ENCODE peak calls at places on chromosomes 1 and 21, in ten cellular contexts. O is stimulated activated CD4-positive, alpha-beta T cell treated with anti-CD3 and anti-CD28 coated beads, Interleukin-15, amount 100 ng/mL, for 1 hour; J is lung; E is neuronal stem cell; V is MM.1S; B is pulmonary artery endothelial cell; R is ACHN; L is globus pallidus; G is neural progenitor cell; M is stimulated activated CD8-positive, alpha-beta memory T cell treated with anti-CD3 and anti-CD28 coated beads, Interleukin-15, amount 100 ng/mL, for 1 hour. D is an unnamed sample.
A peak's percentile ranks its signal among the peaks of the same experiment; 100 is the strongest.

GRCh38 chr1:117162806-117163205 is 41.3 kb upstream of the TRIM45 start:
- DNase-seq in V (no peak), E (no peak), M (no peak), L (no peak), O (no peak), R (no peak), B (no peak), J (no peak), G (no peak), D (no peak)

GRCh38 chr1:153945795-153946621 is 510 bp downstream of the DENND4B start:
- DNase-seq in M (peak; percentile 47), R (peak; percentile 68), B (no peak), E (no peak), J (peak; percentile 86), V (peak; percentile 94), G (peak; percentile 57), L (peak; percentile 84), O (peak; percentile 47), D (peak; percentile 65)

GRCh38 chr1:52032785-52033131 is 852 bp downstream of the KTI12 start:
- DNase-seq in E (no peak), B (no peak), M (no peak), O (no peak), V (peak; percentile 49), J (peak; percentile 31), L (peak; percentile 7), R (peak; percentile 65), G (no peak), D (peak; percentile 24)

GRCh38 chr1:173871500-173871899 is 3.3 kb downstream of the ZBTB37 start:
- DNase-seq in J (no peak), G (no peak), R (no peak), L (no peak), B (no peak), O (no peak), V (no peak), M (no peak), E (no peak), D (no peak)

GRCh38 chr1:204027446-204027845 is 45.5 kb upstream of the SOX13 start:
- DNase-seq in L (no peak), J (no peak), V (no peak), O (no peak), M (no peak), B (no peak), G (no peak), E (no peak), R (no peak), D (no peak)

GRCh38 chr1:171267391-171267790 is 19.1 kb downstream of the FMO1 start:
- DNase-seq in L (no peak), E (no peak), O (no peak), V (no peak), M (no peak), R (no peak), B (no peak), J (no peak), G (no peak), D (no peak)

GRCh38 chr1:201254625-201255469 is 28.5 kb upstream of the PKP1 start:
- DNase-seq in R (peak; percentile 54), E (peak; percentile 73), J (peak; percentile 62), G (peak; percentile 70), B (no peak), M (peak; percentile 42), L (peak; percentile 15), O (peak; percentile 28), V (peak; percentile 57), D (peak; percentile 71)

GRCh38 chr1:244367399-244368114 is 84.2 kb downstream of the ADSS2 start:
- DNase-seq in M (no peak), J (no peak), V (no peak), L (no peak), E (no peak), O (no peak), G (no peak), R (no peak), B (no peak), D (no peak)

GRCh38 chr1:167472729-167473529 is 45.4 kb downstream of the CD247 start:
- DNase-seq in L (no peak), R (no peak), E (no peak), J (no peak), G (no peak), O (no peak), V (no peak), M (no peak), B (no peak), D (no peak)

GRCh38 chr1:22189619-22190018 is 46.7 kb upstream of the WNT4 start:
- DNase-seq in V (no peak), M (no peak), O (no peak), J (no peak), E (no peak), R (no peak), B (no peak), G (no peak), L (no peak), D (no peak)

GRCh38 chr21:39951183-39952101 is 84.2 kb downstream of the PCP4 start:
- DNase-seq in O (no peak), R (no peak), E (no peak), J (no peak), L (no peak), G (peak; percentile 9), B (no peak), M (no peak), V (no peak), D (no peak)

GRCh38 chr1:182700351-182700709 is 15.9 kb upstream of the RGS8 start:
- DNase-seq in L (no peak), V (no peak), B (no peak), O (no peak), M (no peak), E (no peak), R (no peak), G (no peak), J (no peak), D (no peak)

GRCh38 chr1:9530320-9530719 is 8.9 kb upstream of the SLC25A33 start:
- DNase-seq in M (no peak), R (no peak), J (no peak), L (no peak), E (no peak), V (no peak), O (no peak), B (no peak), G (no peak), D (no peak)

GRCh38 chr1:90707363-90707710 is 9.8 kb downstream of the BARHL2 start:
- DNase-seq in B (no peak), R (peak; percentile 50), M (no peak), O (no peak), V (no peak), G (peak; percentile 91), J (peak; percentile 60), E (no peak), L (no peak), D (no peak)

GRCh38 chr1:81192647-81193642 is 607.8 kb upstream of the ADGRL2 start:
- DNase-seq in B (no peak), O (no peak), J (no peak), V (peak; percentile 18), E (no peak), L (no peak), R (no peak), M (no peak), G (no peak), D (no peak)

GRCh38 chr1:84541679-84542078 is 32.6 kb downstream of the CTBS start:
- DNase-seq in M (no peak), O (no peak), B (no peak), L (no peak), J (no peak), R (peak; percentile 1), V (no peak), G (peak; percentile 9), E (no peak), D (no peak)